ENCODE peak calls at places on chromosomes 3 and 15, in four cellular contexts. N, G, Q and L are unnamed samples. For H3K79me2, the result is how much of the 10 kb centered on the place peaks cover.

GRCh38 chr3:15438988-15439387 is 11.6 kb downstream of the EAF1 start:
- DNase-seq in N (peak), G (no peak), Q (no peak), L (no peak)

GRCh38 chr3:5162102-5162501 is 25.4 kb upstream of the EDEM1 start:
- DNase-seq in N (peak), G (peak), Q (peak), L (peak)

GRCh38 chr15:66705277-66705927 is 3.4 kb downstream of the SMAD6 start:
- DNase-seq in N (no peak), G (no peak), Q (no peak), L (no peak)

GRCh38 chr15:60905587-60905986 is 323.5 kb downstream of the RORA start:
- DNase-seq in N (no peak), G (peak), Q (no peak), L (no peak)

GRCh38 chr15:67833504-67834248 is 6.2 kb downstream of the RNU6-1 start:
- DNase-seq in N (no peak), G (peak), Q (no peak), L (peak)

GRCh38 chr3:161390200-161390599 is 18.9 kb upstream of the SPTSSB start:
- DNase-seq in N (no peak), G (no peak), Q (no peak), L (no peak)

GRCh38 chr3:80890571-80890970 is 870.9 kb downstream of the GBE1 start:
- DNase-seq in N (no peak), G (no peak), Q (no peak), L (no peak)

GRCh38 chr3:184759666-184760200 is 47.9 kb upstream of the MAGEF1 start:
- DNase-seq in N (no peak), G (no peak), Q (no peak), L (no peak)

GRCh38 chr15:74259324-74259712 is 23.2 kb downstream of the CCDC33 start:
- DNase-seq in N (no peak), G (no peak), Q (no peak), L (no peak)

GRCh38 chr3:149020196-149020838 is 29.0 kb downstream of the GYG1 start:
- DNase-seq in N (no peak), G (no peak), Q (no peak), L (no peak)

GRCh38 chr3:138097192-138097829 is 18.1 kb downstream of the DZIP1L start:
- DNase-seq in N (no peak), G (peak), Q (no peak), L (peak)

GRCh38 chr3:12060139-12060831 is 56.1 kb downstream of the SYN2 start:
- DNase-seq in N (no peak), G (no peak), Q (no peak), L (no peak)

GRCh38 chr3:133038089-133038730 is at the start of gene TMEM108:
- DNase-seq in N (peak), G (peak), Q (no peak), L (no peak)

GRCh38 chr15:40847225-40847961 is 3.5 kb downstream of the SPINT1 start:
- DNase-seq in N (no peak), G (peak), Q (no peak), L (peak)

GRCh38 chr15:82317091-82317489 is 32.2 kb downstream of the GOLGA6L10 start:
- DNase-seq in N (no peak), G (no peak), Q (no peak), L (no peak)

GRCh38 chr3:39407773-39408492 is 1.4 kb downstream of the RPSA start:
- DNase-seq in N (peak), G (no peak), Q (no peak), L (no peak)

GRCh38 chr3:8239718-8240698 is 261.6 kb upstream of the LMCD1 start:
- DNase-seq in N (peak), G (peak), Q (peak), L (peak)

GRCh38 chr15:70356062-70356860 is 258.5 kb upstream of the TLE3 start:
- DNase-seq in N (no peak), G (no peak), Q (no peak), L (no peak)

GRCh38 chr3:61560452-61561373 is 658 bp upstream of the PTPRG start:
- DNase-seq in N (peak), G (peak), Q (peak), L (peak)

GRCh38 chr15:100958326-100959065 is 39.3 kb downstream of the LRRK1 start:
- DNase-seq in N (peak), G (no peak), Q (no peak), L (peak)
- H3K79me2 ChIP-seq in N (under half), G (under half), Q (under half), L (under half)

DNA sequence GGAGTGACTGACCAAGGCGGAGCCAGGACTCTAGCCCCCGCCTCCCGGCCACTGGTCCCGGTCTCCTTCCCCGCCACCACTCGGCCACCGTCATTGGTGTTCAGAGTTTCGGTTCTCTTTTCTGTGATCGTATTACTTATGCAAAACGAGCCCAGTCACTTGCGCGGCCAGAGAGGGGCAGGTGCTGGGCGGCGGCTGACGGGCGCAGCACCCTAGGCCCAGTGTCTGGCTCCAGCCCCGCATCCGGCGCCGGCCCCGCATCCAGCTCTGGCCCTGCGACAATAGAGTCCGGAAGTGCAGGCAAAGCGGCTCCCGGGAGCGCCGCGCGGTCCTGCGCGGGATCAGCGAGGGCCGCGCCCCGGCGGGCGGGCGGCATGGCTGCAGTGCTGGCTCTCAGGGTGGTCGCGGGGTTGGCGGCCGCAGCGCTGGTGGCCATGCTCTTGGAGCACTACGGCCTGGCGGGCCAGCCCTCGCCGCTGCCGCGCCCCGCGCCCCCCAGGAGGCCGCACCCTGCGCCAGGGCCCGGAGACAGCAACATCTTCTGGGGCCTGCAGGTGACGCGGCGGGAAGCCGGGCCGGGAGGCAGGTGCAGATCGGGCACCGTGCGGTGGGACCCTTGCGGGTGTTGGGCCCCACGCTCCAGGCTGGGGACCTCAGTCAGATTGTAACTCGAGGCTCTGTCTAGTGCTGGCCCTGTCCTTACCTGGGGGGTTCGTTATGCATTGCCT is at the start of gene TMEM62:
- DNase-seq in N (peak), G (peak), Q (peak), L (peak)
- TF ChIP-seq EZH2 in N (no peak), G (peak), Q (no peak), L (no peak)

DNA sequence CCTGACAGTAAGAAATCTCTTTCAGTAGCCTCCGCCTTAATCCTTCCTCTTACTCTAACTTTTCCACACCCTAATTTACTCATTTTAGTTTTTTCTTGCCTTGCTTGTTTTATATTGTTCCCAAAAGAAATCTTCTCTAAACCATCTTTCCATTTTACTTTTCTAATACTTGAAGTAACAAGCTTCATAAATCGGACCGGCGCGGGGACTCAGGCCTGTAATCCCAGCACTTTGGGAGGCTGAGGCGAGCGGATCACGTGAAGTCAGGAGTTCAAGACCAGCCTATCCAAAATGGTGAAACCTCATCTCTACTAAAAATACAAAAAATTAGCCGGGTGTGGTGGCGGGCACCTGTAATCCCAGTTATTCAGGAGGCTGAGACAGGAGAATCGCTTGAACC is 17.3 kb downstream of the ZNF148 start:
- DNase-seq in N (no peak), G (no peak), Q (no peak), L (no peak)
- H3K79me2 ChIP-seq in N (half or more), G (half or more), Q (half or more), L (half or more)

GRCh38 chr3:186411089-186411488 is 49.1 kb upstream of the DGKG start:
- DNase-seq in N (no peak), G (no peak), Q (no peak), L (peak)

GRCh38 chr3:186414735-186415419 is 52.8 kb upstream of the DGKG start:
- DNase-seq in N (peak), G (no peak), Q (no peak), L (peak)

GRCh38 chr3:186406669-186407635 is 44.9 kb upstream of the DGKG start:
- DNase-seq in N (no peak), G (no peak), Q (no peak), L (no peak)

GRCh38 chr3:186413615-186414415 is 51.8 kb upstream of the DGKG start:
- DNase-seq in N (peak), G (peak), Q (no peak), L (no peak)

GRCh38 chr3:186411994-186412393 is 50.0 kb upstream of the DGKG start:
- DNase-seq in N (no peak), G (no peak), Q (no peak), L (no peak)
- TF ChIP-seq EZH2 in N (no peak), G (no peak), Q (no peak), L (no peak)

GRCh38 chr3:32428092-32429068 is 36.7 kb downstream of the CMTM7 start:
- DNase-seq in N (no peak), G (no peak), Q (no peak), L (no peak)
- H3K79me2 ChIP-seq in N (under half), G (under half), Q (half or more), L (under half)

DNA sequence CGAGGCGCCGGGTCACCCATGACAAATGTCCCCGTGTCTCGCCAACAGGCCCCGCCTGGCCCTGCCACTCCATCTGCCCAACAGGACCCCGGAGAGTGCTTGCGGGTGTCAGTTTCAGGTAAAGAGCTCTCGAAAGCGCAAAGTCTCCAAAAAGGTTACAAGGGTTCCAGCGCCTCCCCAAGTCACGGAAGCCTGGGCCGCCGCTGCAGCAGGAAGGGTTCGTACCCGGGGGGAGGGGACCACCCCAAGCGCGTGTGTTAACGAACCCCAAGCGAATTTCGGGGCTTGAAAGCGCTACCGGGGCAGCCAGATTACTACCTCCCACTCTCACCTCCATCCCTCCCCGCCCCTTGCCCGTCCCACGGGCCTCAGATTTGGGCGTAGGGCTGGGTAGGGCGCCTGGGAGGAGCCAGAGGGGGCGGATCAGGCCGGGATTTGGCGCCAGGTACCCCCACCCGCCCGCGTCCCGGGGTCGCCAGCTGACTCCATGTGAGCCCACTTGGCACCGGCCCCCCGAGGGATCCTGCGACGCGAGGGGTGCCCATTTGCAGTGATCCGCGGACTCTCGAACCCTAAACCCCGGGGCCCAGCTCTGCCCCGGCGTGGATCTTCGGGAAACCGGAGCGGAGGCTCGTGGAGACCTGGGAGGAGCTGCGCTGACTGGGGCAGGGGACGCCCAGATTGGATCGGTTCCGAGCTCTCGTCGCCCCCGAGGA is 85.9 kb downstream of the NR2F2 start:
- DNase-seq in N (no peak), G (peak), Q (no peak), L (no peak)
- TF ChIP-seq EZH2 in N (no peak), G (peak), Q (no peak), L (no peak)